ENCODE peak calls at places on chromosomes 11 and 22, in four cellular contexts. N is K562, R is GM12878, M is HepG2. K is an unnamed sample.
A peak's percentile ranks its signal among the peaks of the same experiment; 100 is the strongest.

GRCh38 chr11:106724293-106724892 is 293.9 kb downstream of the GUCY1A2 start:
- DNase-seq in R (no peak), M (no peak), N (no peak), K (no peak)

GRCh38 chr11:36389811-36390210 is 93.7 kb downstream of the PRR5L start:
- DNase-seq in N (no peak), R (no peak), M (no peak), K (no peak)

GRCh38 chr11:24678956-24679355 is 182.1 kb downstream of the LUZP2 start:
- DNase-seq in R (no peak), M (no peak), N (no peak), K (no peak)

GRCh38 chr11:96899971-96900370 is 510.2 kb downstream of the JRKL start:
- DNase-seq in M (no peak), N (no peak), R (no peak), K (no peak)

GRCh38 chr11:99519095-99519494 is 498.3 kb downstream of the CNTN5 start:
- DNase-seq in M (no peak), R (no peak), N (no peak), K (no peak)

GRCh38 chr11:16958833-16959232 is 55.4 kb downstream of the PLEKHA7 start:
- DNase-seq in M (no peak), R (no peak), N (no peak), K (no peak)

GRCh38 chr11:94107363-94107762 is 21.3 kb upstream of the PANX1 start:
- DNase-seq in N (no peak), R (no peak), M (no peak), K (no peak)

GRCh38 chr11:123137496-123138270 is 57.4 kb downstream of the CLMP start:
- DNase-seq in N (no peak), M (no peak), R (no peak), K (no peak)

GRCh38 chr11:126680109-126680508 is 320.5 kb downstream of the KIRREL3 start:
- DNase-seq in M (no peak), R (no peak), N (no peak), K (no peak)

GRCh38 chr22:31692186-31692886 is 30.3 kb upstream of the PISD start:
- DNase-seq in M (no peak), N (no peak), R (no peak), K (no peak)

GRCh38 chr11:93248602-93249001 is 50.8 kb upstream of the SLC36A4 start:
- DNase-seq in R (no peak), M (no peak), N (no peak), K (no peak)

GRCh38 chr11:43576834-43577521 is 103.6 kb upstream of the HSD17B12 start:
- DNase-seq in R (no peak), M (peak; percentile 32), N (peak; percentile 88), K (peak; percentile 70)

GRCh38 chr11:11179239-11179638 is 173.8 kb downstream of the CSNK2A3 start:
- DNase-seq in N (no peak), M (no peak), R (no peak), K (no peak)

GRCh38 chr11:7167976-7168740 is 79.4 kb downstream of the RBMXL2 start:
- DNase-seq in N (no peak), R (no peak), M (no peak), K (no peak)
- TF ChIP-seq TARDBP in N (no peak), R (no peak), M (no peak), K (no peak)

DNA sequence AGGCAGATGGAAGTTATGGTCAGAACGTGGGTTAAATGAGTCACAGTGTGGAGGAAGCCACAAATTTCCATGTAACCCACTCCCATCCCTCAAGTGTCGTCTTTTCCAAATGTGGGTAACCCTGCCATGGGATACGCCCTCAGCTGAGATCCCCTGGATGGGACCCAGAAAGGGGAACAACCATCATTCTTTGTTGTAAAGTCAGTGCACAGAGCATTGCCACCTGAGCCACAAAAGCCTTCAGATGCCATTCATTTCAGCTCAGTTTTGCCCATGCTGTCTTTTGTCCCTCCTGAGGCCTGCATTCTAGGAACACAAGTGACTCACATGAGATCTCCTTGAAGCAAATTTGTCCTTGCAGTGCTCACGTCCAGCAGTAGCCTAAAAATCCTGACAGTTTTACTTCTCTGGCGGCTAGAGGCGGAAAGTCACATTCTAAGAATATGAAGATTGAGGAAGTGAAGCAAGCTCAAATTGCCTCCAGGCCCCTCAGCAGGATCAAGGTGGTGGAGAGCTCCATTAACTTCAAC is 30.6 kb downstream of the MMP13 start:
- DNase-seq in N (no peak), M (no peak), R (no peak), K (no peak)
- TF ChIP-seq TARDBP in N (no peak), M (no peak), R (no peak), K (no peak)

GRCh38 chr22:38981005-38981658 is 1.0 kb upstream of the APOBEC3B start:
- DNase-seq in R (no peak), M (peak; percentile 67), N (peak; percentile 62), K (peak; percentile 59)
- TF ChIP-seq TARDBP in R (no peak), M (no peak), N (no peak), K (no peak)

DNA sequence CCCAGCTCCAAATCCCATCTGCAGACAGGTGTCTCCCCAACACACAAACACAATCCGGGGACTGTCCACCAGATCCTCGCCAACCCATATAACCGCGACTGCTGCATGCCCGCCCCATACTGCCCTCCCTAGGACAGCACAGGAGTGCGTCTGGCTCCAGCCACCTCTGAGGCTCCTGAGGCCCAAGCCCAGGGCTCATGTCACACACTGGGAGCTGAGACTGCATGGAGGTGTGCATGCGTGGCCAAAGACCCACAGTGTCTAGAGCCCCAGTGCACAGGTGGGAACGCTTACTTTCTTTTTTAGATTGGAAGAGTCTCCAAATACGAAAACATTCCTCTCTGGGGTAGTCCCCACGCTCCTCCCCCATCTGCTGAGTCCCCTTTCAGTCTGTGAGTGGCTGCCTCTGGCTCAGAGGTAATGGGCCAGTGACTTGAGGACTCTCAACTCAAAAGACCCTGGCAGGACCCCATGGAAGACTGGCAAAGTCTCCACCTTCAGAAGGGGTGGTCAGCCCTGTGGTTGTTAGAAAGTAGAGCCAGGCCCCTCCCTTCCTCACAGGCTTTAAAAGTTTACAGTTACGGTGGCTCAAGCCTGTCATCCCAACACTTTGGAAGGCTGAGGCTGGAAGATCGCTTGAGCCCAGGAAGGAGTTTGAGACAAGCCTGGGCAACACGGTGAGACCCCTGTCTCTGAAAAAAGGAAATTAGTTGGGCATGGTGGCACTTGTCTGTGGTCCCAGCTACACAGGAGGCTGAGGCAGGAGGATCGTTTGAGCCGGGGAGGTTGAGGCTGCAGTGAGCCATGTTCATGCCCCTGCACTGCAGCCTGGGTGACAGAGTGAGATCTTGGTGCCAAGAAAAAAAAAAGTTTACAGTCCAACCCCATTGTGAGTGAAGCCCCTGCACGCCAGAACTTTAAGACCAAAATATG is 2.3 kb downstream of the CBX7 start:
- DNase-seq in N (no peak), R (no peak), M (peak; percentile 31), K (no peak)
- TF ChIP-seq TARDBP in N (no peak), R (no peak), M (no peak), K (no peak)

GRCh38 chr22:19823638-19824196 is 31.0 kb downstream of the GNB1L start:
- DNase-seq in N (no peak), M (peak; percentile 62), R (no peak), K (no peak)
- TF ChIP-seq TARDBP in N (peak; percentile 78), M (no peak), R (no peak), K (no peak)